ENCODE peak calls at places on chromosomes 12 and 14, in six cellular contexts. A is transverse colon, B is spleen, Q is HepG2, N is HCT116, K is K562. F is an unnamed sample.

GRCh38 chr14:22836301-22837058 is at the start of gene MMP14:
- DNase-seq in A (peak; percentile 79), B (peak; percentile 79), K (no peak), Q (no peak), N (no peak), F (peak; percentile 81)

GRCh38 chr12:104299842-104300481 is 3.6 kb upstream of the EID3 start:
- DNase-seq in N (no peak), A (no peak), K (no peak), Q (no peak), B (no peak), F (no peak)

GRCh38 chr12:68267892-68268396 is 14.5 kb upstream of the IL22 start:
- DNase-seq in N (no peak), K (no peak), B (no peak), A (no peak), Q (no peak), F (no peak)

GRCh38 chr12:105911966-105912365 is 226.8 kb downstream of the NUAK1 start:
- DNase-seq in K (no peak), N (no peak), B (no peak), Q (no peak), A (no peak), F (no peak)

GRCh38 chr12:77202457-77203060 is 137.2 kb upstream of the E2F7 start:
- DNase-seq in B (no peak), Q (no peak), N (no peak), K (no peak), A (no peak), F (no peak)

GRCh38 chr12:124002021-124002640 is 29.1 kb downstream of the ZNF664 start:
- DNase-seq in A (no peak), Q (no peak), B (no peak), K (no peak), N (no peak), F (no peak)

GRCh38 chr14:68787235-68787727 is 5.6 kb downstream of the ZFP36L1 start:
- DNase-seq in B (peak; percentile 82), A (peak; percentile 50), K (no peak), Q (no peak), N (no peak), F (no peak)

GRCh38 chr12:104734541-104735075 is 223.5 kb downstream of the SLC41A2 start:
- DNase-seq in A (no peak), Q (no peak), N (no peak), B (no peak), K (no peak), F (no peak)

GRCh38 chr12:116455540-116456306 is 103.5 kb upstream of the MAP1LC3B2 start:
- DNase-seq in B (peak; percentile 24), Q (no peak), A (peak; percentile 79), K (peak; percentile 51), N (peak; percentile 85), F (peak; percentile 71)

GRCh38 chr14:44657688-44658388 is 150.8 kb upstream of the FSCB start:
- DNase-seq in N (no peak), K (no peak), Q (peak; percentile 4), A (no peak), B (no peak), F (no peak)

GRCh38 chr12:23099604-23100003 is 474.6 kb downstream of the ETNK1 start:
- DNase-seq in K (no peak), A (no peak), N (no peak), Q (no peak), B (no peak), F (no peak)

GRCh38 chr12:111366583-111366982 is 2.3 kb downstream of the PHETA1 start:
- DNase-seq in Q (no peak), N (no peak), B (no peak), A (no peak), K (no peak), F (no peak)

DNA sequence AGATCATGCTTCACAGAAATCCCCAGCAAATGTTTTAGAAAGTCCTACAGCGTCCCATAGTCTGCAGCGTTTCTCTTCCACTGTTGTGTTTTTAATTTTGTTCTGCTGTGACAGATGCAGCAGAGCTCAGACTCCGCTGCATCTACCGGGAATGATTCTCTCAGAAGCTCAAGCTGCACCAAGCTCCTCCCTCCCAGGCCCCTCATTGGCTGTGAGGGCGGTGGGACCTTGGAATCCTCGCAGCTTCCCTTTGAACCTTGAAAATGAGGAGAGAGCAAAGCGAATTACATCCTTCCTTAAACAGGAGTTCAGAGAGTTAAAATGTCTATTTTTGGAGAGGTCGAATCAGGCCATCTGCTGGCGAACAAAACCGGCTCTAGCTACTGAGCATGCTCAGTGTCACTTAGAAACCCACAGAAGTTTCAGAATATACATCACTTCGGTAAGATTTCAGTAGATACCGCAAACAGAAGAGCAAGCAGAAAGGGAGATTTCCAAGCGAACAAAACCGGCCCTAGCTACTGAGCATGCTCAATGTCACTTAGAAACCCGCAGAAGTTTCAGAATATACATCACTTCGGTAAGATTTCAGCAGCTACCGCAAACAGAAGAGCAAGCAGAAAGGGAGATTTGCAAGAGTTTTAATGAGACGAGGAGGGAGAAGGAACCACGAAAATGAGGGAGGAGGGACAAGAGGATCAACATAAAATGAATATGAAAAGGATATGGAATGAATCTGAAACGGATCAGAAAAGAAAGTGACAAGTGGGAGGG is at the start of gene ABCD2:
- DNase-seq in A (peak; percentile 55), N (peak; percentile 19), K (peak; percentile 45), Q (peak; percentile 32), B (peak; percentile 85), F (peak; percentile 7)
- TF ChIP-seq POLR2AphosphoS5 in A (peak; percentile 22), N (no peak), K (no peak), Q (no peak), B (peak; percentile 74), F (peak; percentile 28)

DNA sequence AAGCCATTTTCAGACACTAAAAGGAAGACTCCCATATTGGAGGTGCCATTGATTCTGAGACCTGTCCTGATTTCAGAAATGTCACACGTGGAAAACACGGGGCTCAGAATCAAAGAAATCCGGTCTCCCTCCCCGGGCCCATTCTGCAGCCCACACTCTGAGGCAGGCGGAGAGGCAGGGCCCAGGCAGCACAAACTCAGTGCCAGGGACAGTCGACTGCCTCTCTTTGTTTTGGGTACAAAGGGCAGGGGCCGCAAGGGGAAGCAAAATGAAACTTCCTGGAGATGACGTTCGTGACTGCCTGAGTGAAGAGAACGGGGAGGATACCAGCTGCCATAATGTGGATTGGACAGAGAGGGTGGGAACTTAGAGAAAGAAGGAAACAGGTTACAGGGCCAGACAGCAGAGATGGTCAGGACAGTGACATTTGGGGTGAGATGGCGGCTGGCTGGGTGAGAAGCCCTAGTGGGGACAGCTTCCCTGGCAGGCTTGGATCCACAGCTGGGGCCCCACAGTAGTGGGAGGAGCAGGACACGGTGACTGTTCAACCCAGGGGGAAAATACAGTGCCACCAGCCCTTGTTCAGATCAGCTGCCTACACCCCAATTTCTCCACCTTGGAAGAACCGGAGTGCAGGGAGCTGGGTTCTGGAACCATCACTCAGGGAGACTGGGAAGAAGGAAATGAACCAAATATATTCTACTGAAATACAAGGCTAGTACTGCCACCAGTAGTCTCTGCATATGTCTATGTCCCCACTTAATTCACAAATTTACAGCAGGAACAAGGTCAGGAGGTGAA is 8.1 kb downstream of the GAPDH start:
- DNase-seq in N (no peak), B (no peak), K (no peak), A (peak; percentile 85), Q (peak; percentile 94), F (no peak)
- TF ChIP-seq POLR2A in N (no peak), B (no peak), K (no peak), A (peak; percentile 57), Q (peak; percentile 73), F (no peak)

DNA sequence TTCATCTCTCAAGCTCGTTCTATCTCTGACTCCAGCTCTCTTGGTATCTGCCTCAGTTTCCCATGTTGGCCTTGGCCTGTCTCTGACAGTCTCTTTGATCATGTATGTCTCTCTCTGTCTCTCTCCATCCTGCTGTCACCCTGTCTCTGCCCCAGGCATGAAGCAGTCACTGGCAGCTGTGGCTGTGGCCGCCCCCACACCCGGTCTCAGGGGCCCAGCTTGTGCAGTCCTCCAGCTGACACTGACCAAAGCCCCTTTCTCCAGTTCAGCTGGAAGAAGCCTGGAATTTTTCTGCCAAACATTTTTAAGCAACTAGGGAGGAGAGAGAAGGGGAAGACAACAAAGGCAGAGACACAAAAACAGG is 14.5 kb downstream of the DTX1 start:
- DNase-seq in N (no peak), A (no peak), B (peak; percentile 68), Q (no peak), K (no peak), F (no peak)
- H3K4me1 ChIP-seq in N (no peaks in the 10 kb centered on the region), A (peaks cover 6% of the 10 kb centered on the region), B (peaks cover 100% of the 10 kb centered on the region), Q (peaks cover 23% of the 10 kb centered on the region), K (peaks cover 7% of the 10 kb centered on the region), F (no peaks in the 10 kb centered on the region)

DNA sequence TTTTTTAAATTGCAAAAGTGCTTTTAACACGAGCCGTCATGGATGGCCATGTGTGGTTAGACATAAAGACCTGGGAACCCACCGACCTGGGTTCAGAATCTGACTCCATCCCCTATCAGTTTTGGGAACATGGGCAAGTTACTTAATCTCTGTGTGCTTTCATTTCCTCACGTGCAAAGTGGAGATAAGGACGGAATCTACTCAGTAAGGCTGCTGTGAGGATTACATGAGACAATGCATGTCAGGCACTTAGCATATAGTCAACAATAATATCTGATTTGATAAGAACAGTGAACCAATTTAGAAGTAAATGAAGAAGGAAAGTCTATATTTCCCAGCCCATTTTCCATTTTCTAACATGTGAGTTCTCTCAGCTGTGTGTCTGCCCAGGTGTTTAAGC is 235.4 kb downstream of the SUDS3 start:
- DNase-seq in N (no peak), A (no peak), Q (no peak), K (no peak), B (no peak), F (no peak)
- TF ChIP-seq POLR2AphosphoS5 in N (no peak), A (no peak), Q (no peak), K (no peak), B (no peak), F (no peak)

F was measured in prostate gland.